ENCODE peak calls at places on chromosomes 2 and 18, in four cellular contexts. L is K562, I is IMR-90, S is GM12878. D is an unnamed sample.

GRCh38 chr2:240362216-240362755 is 73.2 kb upstream of the GPC1 start:
- DNase-seq in L (no peak), I (no peak), S (no peak), D (no peak)

GRCh38 chr2:110770308-110770695 is 37.9 kb downstream of the ACOXL start:
- DNase-seq in L (no peak), I (no peak), S (no peak), D (no peak)

GRCh38 chr2:190121971-190122370 is 59.4 kb upstream of the MSTN start:
- DNase-seq in L (peak; percentile 15), I (peak; percentile 41), S (peak; percentile 9), D (no peak)

GRCh38 chr18:75344161-75344560 is 83.3 kb downstream of the SMIM21 start:
- DNase-seq in L (no peak), I (no peak), S (no peak), D (no peak)

GRCh38 chr2:113273031-113273551 is 5.6 kb downstream of the PAX8 start:
- DNase-seq in L (peak; percentile 23), I (peak; percentile 47), S (no peak), D (no peak)

GRCh38 chr18:54023471-54023870 is 201.0 kb downstream of the MBD2 start:
- DNase-seq in L (no peak), I (no peak), S (peak; percentile 4), D (no peak)

GRCh38 chr2:223032187-223033142 is 19.5 kb upstream of the KCNE4 start:
- DNase-seq in L (no peak), I (no peak), S (no peak), D (no peak)

GRCh38 chr18:59691996-59692395 is 5.2 kb downstream of the CCBE1 start:
- DNase-seq in L (no peak), I (peak; percentile 85), S (no peak), D (no peak)

GRCh38 chr2:179049546-179050311 is at the start of gene CCDC141:
- DNase-seq in L (no peak), I (no peak), S (peak; percentile 37), D (no peak)

GRCh38 chr2:32064021-32064678 is 794 bp downstream of the SPAST start:
- DNase-seq in L (peak; percentile 48), I (no peak), S (no peak), D (no peak)

GRCh38 chr18:24632158-24632988 is 171.9 kb downstream of the HRH4 start:
- DNase-seq in L (no peak), I (no peak), S (no peak), D (no peak)
- TF ChIP-seq CHD1 in L (no peak), I (no peak), S (no peak), D (no peak)

GRCh38 chr2:215617060-215617824 is 181.4 kb upstream of the FN1 start:
- DNase-seq in L (no peak), I (no peak), S (no peak), D (no peak)

GRCh38 chr2:215614296-215614695 is 178.4 kb upstream of the FN1 start:
- DNase-seq in L (no peak), I (no peak), S (no peak), D (no peak)

GRCh38 chr2:215615067-215615828 is 179.4 kb upstream of the FN1 start:
- DNase-seq in L (no peak), I (no peak), S (no peak), D (no peak)

GRCh38 chr2:215618145-215618544 is 182.3 kb upstream of the FN1 start:
- DNase-seq in L (no peak), I (no peak), S (no peak), D (no peak)

DNA sequence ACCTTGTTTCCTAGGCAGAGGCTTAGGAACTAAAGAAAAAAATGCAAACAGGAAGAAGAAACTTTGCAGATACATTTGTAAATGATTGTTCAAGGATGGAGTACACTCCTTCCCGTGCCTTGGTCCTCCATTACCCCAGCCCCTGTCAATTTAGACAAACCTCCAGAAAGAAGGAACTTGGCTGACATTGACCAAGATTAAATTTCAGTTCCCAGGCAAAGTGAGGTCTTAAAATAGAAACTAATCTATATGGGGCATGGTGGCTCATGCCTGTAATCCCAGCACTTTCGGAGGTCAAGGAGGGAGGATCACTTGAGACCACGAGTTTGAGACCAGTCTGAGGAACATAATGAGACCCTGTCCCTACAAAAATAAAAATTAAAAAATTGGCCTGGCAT is 180.0 kb upstream of the FN1 start:
- DNase-seq in L (no peak), I (no peak), S (no peak), D (no peak)
- TF ChIP-seq CHD1 in L (no peak), I (no peak), S (no peak), D (no peak)

GRCh38 chr2:174580951-174581350 is 16.7 kb downstream of the WIPF1 start:
- DNase-seq in L (no peak), I (no peak), S (no peak), D (no peak)

GRCh38 chr2:174577967-174578589 is 19.5 kb downstream of the WIPF1 start:
- DNase-seq in L (no peak), I (peak; percentile 73), S (no peak), D (no peak)

GRCh38 chr2:174585111-174585510 is 12.5 kb downstream of the WIPF1 start:
- DNase-seq in L (no peak), I (peak; percentile 54), S (no peak), D (no peak)

GRCh38 chr2:174585657-174586056 is 11.9 kb downstream of the WIPF1 start:
- DNase-seq in L (no peak), I (no peak), S (no peak), D (no peak)

GRCh38 chr2:174581543-174581942 is 16.1 kb downstream of the WIPF1 start:
- DNase-seq in L (no peak), I (no peak), S (no peak), D (no peak)
- TF ChIP-seq CHD1 in L (no peak), I (no peak), S (no peak), D (no peak)

GRCh38 chr2:55309441-55309840 is 40.4 kb upstream of the MTIF2 start:
- DNase-seq in L (no peak), I (peak; percentile 80), S (no peak), D (no peak)

GRCh38 chr2:55314985-55315384 is 46.0 kb upstream of the MTIF2 start:
- DNase-seq in L (no peak), I (no peak), S (no peak), D (no peak)

DNA sequence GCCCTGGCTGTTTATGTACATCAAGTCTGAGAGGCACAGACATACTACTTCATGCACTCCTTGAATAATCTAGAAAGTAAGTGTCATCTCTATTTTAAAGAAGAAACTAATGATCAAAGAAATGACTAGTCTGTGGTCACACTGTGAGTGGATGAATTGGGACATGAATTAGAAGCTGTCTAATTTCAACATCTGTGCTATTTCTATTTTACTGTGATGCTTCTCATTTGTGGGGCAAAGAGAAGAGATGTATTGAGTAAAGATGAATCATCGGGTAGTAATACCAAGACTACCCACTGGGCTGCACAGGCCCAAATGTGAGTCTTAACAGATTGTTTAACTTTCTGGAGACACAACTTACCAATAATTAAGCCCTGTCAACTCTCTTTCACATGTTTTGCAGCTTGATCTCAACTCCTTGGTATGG is 42.4 kb upstream of the MTIF2 start:
- DNase-seq in L (no peak), I (peak; percentile 56), S (peak; percentile 76), D (no peak)
- TF ChIP-seq CHD1 in L (no peak), I (no peak), S (no peak), D (no peak)

DNA sequence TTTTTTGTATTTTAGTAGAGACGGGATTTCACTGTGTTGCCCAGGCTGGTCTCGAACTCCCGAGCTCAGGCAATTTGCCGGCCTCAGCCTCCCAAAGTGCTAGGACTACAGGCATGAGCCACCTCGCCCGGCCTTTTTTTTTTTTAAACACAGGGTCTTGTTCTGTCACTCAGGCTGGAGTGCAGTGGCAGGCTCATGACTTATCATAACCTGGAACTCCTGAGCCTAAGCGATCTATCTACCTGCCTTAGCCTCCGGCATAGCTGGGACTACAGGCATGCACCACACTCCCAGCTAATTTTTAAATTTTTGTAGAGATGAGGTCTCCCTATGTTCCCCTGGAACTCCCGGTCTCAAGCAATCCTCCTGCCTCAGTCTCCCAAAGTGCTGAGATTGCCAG is 1.4 kb upstream of the ITGAV start:
- DNase-seq in L (no peak), I (no peak), S (no peak), D (no peak)
- TF ChIP-seq CHD1 in L (no peak), I (no peak), S (no peak), D (no peak)

GRCh38 chr2:237495521-237496117 is 8.6 kb downstream of the MLPH start:
- DNase-seq in L (no peak), I (no peak), S (no peak), D (no peak)

GRCh38 chr2:237496428-237496827 is 9.4 kb downstream of the MLPH start:
- DNase-seq in L (no peak), I (no peak), S (no peak), D (no peak)

GRCh38 chr2:237498341-237498740 is 11.3 kb downstream of the MLPH start:
- DNase-seq in L (no peak), I (no peak), S (no peak), D (no peak)

GRCh38 chr2:237497009-237497819 is 10.2 kb downstream of the MLPH start:
- DNase-seq in L (no peak), I (no peak), S (no peak), D (no peak)

DNA sequence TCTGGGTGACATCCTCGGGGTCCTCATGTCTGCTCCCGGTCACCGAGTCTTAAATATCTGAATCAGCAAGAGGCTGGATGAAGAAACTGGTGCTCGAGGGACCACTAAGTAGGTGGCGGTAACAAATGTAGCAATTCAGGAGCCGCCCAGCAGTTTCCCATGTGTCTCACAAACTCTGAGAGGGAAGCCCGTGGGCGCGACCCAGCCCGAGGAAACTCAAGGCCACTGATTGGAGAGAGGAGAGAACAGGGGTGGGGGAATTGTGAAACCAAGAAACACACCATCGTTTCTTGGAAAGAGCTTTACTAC is 10.7 kb downstream of the MLPH start:
- DNase-seq in L (no peak), I (peak; percentile 47), S (no peak), D (no peak)
- TF ChIP-seq CHD1 in L (no peak), I (no peak), S (no peak), D (no peak)

GRCh38 chr2:220502539-220502938 is 875.1 kb downstream of the SLC4A3 start:
- DNase-seq in L (no peak), I (no peak), S (no peak), D (no peak)

GRCh38 chr2:220493871-220494525 is 866.6 kb downstream of the SLC4A3 start:
- DNase-seq in L (no peak), I (no peak), S (no peak), D (no peak)

GRCh38 chr2:220503446-220503845 is 876.0 kb downstream of the SLC4A3 start:
- DNase-seq in L (no peak), I (no peak), S (no peak), D (no peak)

GRCh38 chr2:220504890-220505564 is 877.6 kb downstream of the SLC4A3 start:
- DNase-seq in L (no peak), I (peak; percentile 86), S (no peak), D (no peak)

GRCh38 chr2:220499281-220499680 is 871.9 kb downstream of the SLC4A3 start:
- DNase-seq in L (no peak), I (peak; percentile 80), S (no peak), D (no peak)
- TF ChIP-seq CHD1 in L (no peak), I (no peak), S (no peak), D (no peak)